ENCODE peak calls at places on chromosomes 11 and 22, in eight cellular contexts. One of them, this sample, is unnamed.
A peak's percentile ranks its signal among the peaks of the same experiment; 100 is the strongest.

GRCh38 chr22:37741312-37741795 is 44.5 kb downstream of the TRIOBP start:
- DNase-seq in WTC11: no peak
- DNase-seq in RWPE1: peak; percentile 60
- DNase-seq in right lobe of liver: peak; percentile 90
- DNase-seq in fibroblast of mammary gland: peak; percentile 99
- DNase-seq in H54: no peak
- DNase-seq in HTR-8/SVneo: peak; percentile 45
- DNase-seq in aorta: peak; percentile 85
- DNase-seq in this sample: no peak

GRCh38 chr11:13238879-13239514 is 38.6 kb upstream of the BMAL1 start:
- DNase-seq in right lobe of liver: peak; percentile 62
- DNase-seq in HTR-8/SVneo: peak; percentile 45
- DNase-seq in fibroblast of mammary gland: peak; percentile 62
- DNase-seq in aorta: peak; percentile 61
- DNase-seq in H54: no peak
- DNase-seq in RWPE1: peak; percentile 58
- DNase-seq in WTC11: peak; percentile 52
- DNase-seq in this sample: peak; percentile 40

GRCh38 chr11:107711861-107712260 is at the start of gene SLN:
- DNase-seq in aorta: no peak
- DNase-seq in H54: no peak
- DNase-seq in WTC11: no peak
- DNase-seq in fibroblast of mammary gland: no peak
- DNase-seq in right lobe of liver: no peak
- DNase-seq in RWPE1: no peak
- DNase-seq in HTR-8/SVneo: no peak
- DNase-seq in this sample: no peak

GRCh38 chr11:121890377-121890776 is 225.6 kb downstream of the BLID start:
- DNase-seq in HTR-8/SVneo: no peak
- DNase-seq in RWPE1: no peak
- DNase-seq in right lobe of liver: no peak
- DNase-seq in fibroblast of mammary gland: peak; percentile 85
- DNase-seq in H54: no peak
- DNase-seq in WTC11: no peak
- DNase-seq in aorta: peak; percentile 47
- DNase-seq in this sample: no peak

GRCh38 chr11:72058416-72059034 is 21.8 kb downstream of the NUMA1 start:
- DNase-seq in H54: no peak
- DNase-seq in RWPE1: no peak
- DNase-seq in fibroblast of mammary gland: no peak
- DNase-seq in WTC11: no peak
- DNase-seq in right lobe of liver: peak; percentile 11
- DNase-seq in aorta: no peak
- DNase-seq in HTR-8/SVneo: no peak
- DNase-seq in this sample: no peak

GRCh38 chr11:1407668-1408067 is 17.9 kb downstream of the BRSK2 start:
- DNase-seq in aorta: no peak
- DNase-seq in fibroblast of mammary gland: no peak
- DNase-seq in HTR-8/SVneo: no peak
- DNase-seq in WTC11: no peak
- DNase-seq in RWPE1: no peak
- DNase-seq in right lobe of liver: no peak
- DNase-seq in H54: no peak
- DNase-seq in this sample: no peak

GRCh38 chr11:7046474-7046873 is 26.2 kb downstream of the NLRP14 start:
- DNase-seq in aorta: no peak
- DNase-seq in H54: no peak
- DNase-seq in HTR-8/SVneo: no peak
- DNase-seq in right lobe of liver: no peak
- DNase-seq in RWPE1: no peak
- DNase-seq in WTC11: no peak
- DNase-seq in fibroblast of mammary gland: peak; percentile 81
- DNase-seq in this sample: no peak

GRCh38 chr11:85028329-85029101 is 598.6 kb downstream of the DLG2 start:
- DNase-seq in HTR-8/SVneo: no peak
- DNase-seq in aorta: peak; percentile 28
- DNase-seq in fibroblast of mammary gland: no peak
- DNase-seq in RWPE1: no peak
- DNase-seq in WTC11: no peak
- DNase-seq in H54: no peak
- DNase-seq in right lobe of liver: no peak
- DNase-seq in this sample: no peak

GRCh38 chr11:127182586-127183203 is 182.1 kb upstream of the KIRREL3 start:
- DNase-seq in WTC11: no peak
- DNase-seq in right lobe of liver: no peak
- DNase-seq in HTR-8/SVneo: no peak
- DNase-seq in RWPE1: no peak
- DNase-seq in aorta: no peak
- DNase-seq in fibroblast of mammary gland: no peak
- DNase-seq in H54: no peak
- DNase-seq in this sample: no peak

GRCh38 chr22:49323751-49324415 is 503.8 kb downstream of the BRD1 start:
- DNase-seq in HTR-8/SVneo: no peak
- DNase-seq in right lobe of liver: peak; percentile 17
- DNase-seq in fibroblast of mammary gland: no peak
- DNase-seq in H54: no peak
- DNase-seq in RWPE1: no peak
- DNase-seq in aorta: no peak
- DNase-seq in WTC11: no peak
- DNase-seq in this sample: peak; percentile 10

GRCh38 chr22:27213766-27214581 is 556.6 kb downstream of the MIAT start:
- DNase-seq in WTC11: no peak
- DNase-seq in H54: no peak
- DNase-seq in aorta: peak; percentile 88
- DNase-seq in right lobe of liver: no peak
- DNase-seq in RWPE1: no peak
- DNase-seq in HTR-8/SVneo: no peak
- DNase-seq in fibroblast of mammary gland: peak; percentile 52
- DNase-seq in this sample: no peak

GRCh38 chr22:46273432-46274148 is 5.8 kb downstream of the TTC38 start:
- DNase-seq in right lobe of liver: no peak
- DNase-seq in H54: no peak
- DNase-seq in aorta: no peak
- DNase-seq in WTC11: no peak
- DNase-seq in fibroblast of mammary gland: no peak
- DNase-seq in RWPE1: no peak
- DNase-seq in HTR-8/SVneo: no peak
- DNase-seq in this sample: no peak

GRCh38 chr11:123180166-123180565 is 14.9 kb downstream of the CLMP start:
- DNase-seq in H54: no peak
- DNase-seq in aorta: no peak
- DNase-seq in WTC11: no peak
- DNase-seq in HTR-8/SVneo: no peak
- DNase-seq in right lobe of liver: no peak
- DNase-seq in fibroblast of mammary gland: peak; percentile 66
- DNase-seq in RWPE1: no peak
- DNase-seq in this sample: no peak

GRCh38 chr11:129061466-129062194 is 119.0 kb upstream of the TP53AIP1 start:
- DNase-seq in fibroblast of mammary gland: peak; percentile 38
- DNase-seq in aorta: no peak
- DNase-seq in WTC11: no peak
- DNase-seq in HTR-8/SVneo: peak; percentile 3
- DNase-seq in RWPE1: peak; percentile 62
- DNase-seq in right lobe of liver: no peak
- DNase-seq in H54: peak; percentile 7
- DNase-seq in this sample: no peak

GRCh38 chr11:46291441-46292143 is 14.1 kb downstream of the CREB3L1 start:
- DNase-seq in aorta: peak; percentile 67
- DNase-seq in fibroblast of mammary gland: peak; percentile 90
- DNase-seq in H54: no peak
- DNase-seq in WTC11: no peak
- DNase-seq in HTR-8/SVneo: no peak
- DNase-seq in right lobe of liver: no peak
- DNase-seq in RWPE1: no peak
- DNase-seq in this sample: no peak

GRCh38 chr22:17303840-17304779 is 65.2 kb upstream of the CECR2 start:
- DNase-seq in fibroblast of mammary gland: no peak
- DNase-seq in RWPE1: no peak
- DNase-seq in H54: no peak
- DNase-seq in aorta: no peak
- DNase-seq in HTR-8/SVneo: no peak
- DNase-seq in right lobe of liver: no peak
- DNase-seq in WTC11: no peak
- DNase-seq in this sample: peak; percentile 76

GRCh38 chr11:59025097-59025496 is 61.0 kb upstream of the GLYATL1B start:
- DNase-seq in fibroblast of mammary gland: no peak
- DNase-seq in right lobe of liver: peak; percentile 72
- DNase-seq in H54: no peak
- DNase-seq in WTC11: no peak
- DNase-seq in aorta: no peak
- DNase-seq in HTR-8/SVneo: no peak
- DNase-seq in RWPE1: no peak
- DNase-seq in this sample: no peak

GRCh38 chr22:49183208-49183825 is 644.4 kb downstream of the BRD1 start:
- DNase-seq in right lobe of liver: no peak
- DNase-seq in H54: no peak
- DNase-seq in aorta: peak; percentile 33
- DNase-seq in WTC11: no peak
- DNase-seq in RWPE1: no peak
- DNase-seq in fibroblast of mammary gland: no peak
- DNase-seq in HTR-8/SVneo: no peak
- DNase-seq in this sample: no peak

GRCh38 chr11:83403990-83404389 is 117.8 kb upstream of the CCDC90B start:
- DNase-seq in WTC11: no peak
- DNase-seq in RWPE1: no peak
- DNase-seq in fibroblast of mammary gland: no peak
- DNase-seq in HTR-8/SVneo: no peak
- DNase-seq in aorta: no peak
- DNase-seq in right lobe of liver: no peak
- DNase-seq in H54: no peak
- DNase-seq in this sample: no peak